ENCODE peak calls at places on chromosomes 6 and 20, in eight cellular contexts. V is pancreas, M is upper lobe of right lung, D is fibroblast of lung, O is heart right ventricle, K is OCI-LY7, B is Peyer's patch, N is K562. W is an unnamed sample. For H3K4me1 and H3K36me3, the result is how much of the 10 kb centered on the place peaks cover.

GRCh38 chr6:156396068-156396771 is 381.0 kb upstream of the ARID1B start:
- DNase-seq in V (no peak), M (no peak), D (no peak), O (no peak), K (peak), B (no peak), N (no peak), W (peak)

GRCh38 chr6:4943716-4944115 is 60.1 kb downstream of the RPP40 start:
- DNase-seq in V (no peak), M (no peak), D (no peak), O (no peak), K (no peak), B (no peak), N (no peak), W (no peak)

GRCh38 chr6:153956807-153957206 is 82.2 kb upstream of the OPRM1 start:
- DNase-seq in V (no peak), M (no peak), D (peak), O (no peak), K (no peak), B (no peak), N (no peak), W (no peak)

GRCh38 chr20:48823960-48824497 is 3.8 kb downstream of the PREX1 start:
- DNase-seq in V (no peak), M (no peak), D (peak), O (no peak), K (peak), B (no peak), N (no peak), W (peak)

GRCh38 chr20:33846291-33846916 is 35.3 kb downstream of the CHMP4B start:
- DNase-seq in V (no peak), M (no peak), D (peak), O (no peak), K (no peak), B (peak), N (peak), W (no peak)

GRCh38 chr6:16043171-16044142 is 85.4 kb upstream of the MYLIP start:
- DNase-seq in V (no peak), M (no peak), D (no peak), O (no peak), K (no peak), B (no peak), N (no peak), W (no peak)

GRCh38 chr6:26536571-26537159 is 1.5 kb upstream of the HMGN4 start:
- DNase-seq in V (no peak), M (no peak), D (peak), O (no peak), K (peak), B (no peak), N (no peak), W (peak)

GRCh38 chr20:34792687-34793363 is 32.6 kb downstream of the NCOA6 start:
- DNase-seq in V (no peak), M (no peak), D (no peak), O (no peak), K (no peak), B (no peak), N (no peak), W (no peak)

GRCh38 chr20:36575066-36575743 is 1.8 kb downstream of the TGIF2 start:
- DNase-seq in V (peak), M (peak), D (peak), O (peak), K (peak), B (peak), N (peak), W (no peak)

GRCh38 chr20:7984192-7984591 is 35.4 kb downstream of the TMX4 start:
- DNase-seq in V (no peak), M (no peak), D (no peak), O (no peak), K (no peak), B (no peak), N (no peak), W (no peak)

GRCh38 chr20:40678286-40678835 is 10.7 kb downstream of the MAFB start:
- DNase-seq in V (no peak), M (no peak), D (no peak), O (no peak), K (no peak), B (no peak), N (no peak), W (no peak)

GRCh38 chr6:149895702-149896310 is 2.1 kb downstream of the RAET1E start:
- DNase-seq in V (no peak), M (no peak), D (peak), O (peak), K (no peak), B (no peak), N (no peak), W (peak)

GRCh38 chr6:28488916-28489365 is 26.7 kb downstream of the GPX6 start:
- DNase-seq in V (no peak), M (no peak), D (peak), O (no peak), K (no peak), B (no peak), N (peak), W (peak)

GRCh38 chr20:20535051-20535450 is 167.1 kb downstream of the INSM1 start:
- DNase-seq in V (no peak), M (no peak), D (no peak), O (no peak), K (no peak), B (no peak), N (no peak), W (no peak)

GRCh38 chr6:37525460-37526357 is 26.0 kb upstream of the CCDC167 start:
- DNase-seq in V (no peak), M (no peak), D (peak), O (no peak), K (no peak), B (no peak), N (peak), W (no peak)

GRCh38 chr20:63520594-63520938 is at the start of gene PPDPF:
- DNase-seq in V (peak), M (peak), D (peak), O (peak), K (peak), B (peak), N (peak), W (peak)

GRCh38 chr20:16491277-16491912 is 81.9 kb downstream of the KIF16B start:
- DNase-seq in V (no peak), M (no peak), D (peak), O (no peak), K (no peak), B (peak), N (no peak), W (no peak)

GRCh38 chr6:40587240-40588069 is at the start of gene LRFN2:
- DNase-seq in V (peak), M (peak), D (peak), O (peak), K (no peak), B (peak), N (peak), W (no peak)

GRCh38 chr6:52371656-52372151 is 9.8 kb downstream of the PAQR8 start:
- DNase-seq in V (no peak), M (no peak), D (peak), O (no peak), K (no peak), B (no peak), N (no peak), W (no peak)

GRCh38 chr6:19782588-19782987 is 54.6 kb upstream of the ID4 start:
- DNase-seq in V (no peak), M (no peak), D (no peak), O (no peak), K (no peak), B (no peak), N (no peak), W (no peak)

GRCh38 chr6:51541847-51542246 is 545.6 kb downstream of the PKHD1 start:
- DNase-seq in V (no peak), M (no peak), D (no peak), O (no peak), K (no peak), B (no peak), N (no peak), W (no peak)

GRCh38 chr20:46642265-46642942 is 8.9 kb downstream of the SLC13A3 start:
- DNase-seq in V (no peak), M (no peak), D (no peak), O (no peak), K (no peak), B (no peak), N (no peak), W (no peak)

GRCh38 chr20:23116301-23117089 is 30.4 kb upstream of the CD93 start:
- DNase-seq in V (no peak), M (peak), D (peak), O (no peak), K (no peak), B (peak), N (no peak), W (no peak)

GRCh38 chr6:100344761-100345160 is 120.0 kb downstream of the SIM1 start:
- DNase-seq in V (no peak), M (no peak), D (peak), O (no peak), K (no peak), B (no peak), N (no peak), W (no peak)

GRCh38 chr6:111747791-111748190 is 125.5 kb downstream of the FYN start:
- DNase-seq in V (no peak), M (no peak), D (no peak), O (no peak), K (no peak), B (no peak), N (no peak), W (no peak)

GRCh38 chr6:154791561-154792317 is 58.5 kb downstream of the SCAF8 start:
- DNase-seq in V (no peak), M (no peak), D (peak), O (no peak), K (no peak), B (no peak), N (no peak), W (no peak)

GRCh38 chr6:123519191-123519510 is 117.6 kb downstream of the TRDN start:
- DNase-seq in V (no peak), M (no peak), D (no peak), O (peak), K (no peak), B (no peak), N (no peak), W (no peak)

GRCh38 chr20:25484911-25485511 is 77.5 kb downstream of the GINS1 start:
- DNase-seq in V (no peak), M (no peak), D (no peak), O (no peak), K (peak), B (no peak), N (no peak), W (peak)

GRCh38 chr6:24283043-24283985 is 74.5 kb downstream of the DCDC2 start:
- DNase-seq in V (peak), M (no peak), D (peak), O (peak), K (peak), B (no peak), N (peak), W (peak)

GRCh38 chr6:101386982-101387381 is 6.5 kb upstream of the GRIK2 start:
- DNase-seq in V (no peak), M (no peak), D (no peak), O (no peak), K (no peak), B (no peak), N (no peak), W (no peak)

GRCh38 chr6:149925253-149925973 is 2.5 kb upstream of the RAET1G start:
- DNase-seq in V (peak), M (peak), D (peak), O (peak), K (no peak), B (no peak), N (no peak), W (no peak)

GRCh38 chr6:129342243-129342642 is 367.7 kb downstream of the ARHGAP18 start:
- DNase-seq in V (no peak), M (no peak), D (no peak), O (no peak), K (no peak), B (no peak), N (no peak), W (no peak)

GRCh38 chr6:140043762-140044378 is 669.4 kb upstream of the CITED2 start:
- DNase-seq in V (no peak), M (no peak), D (peak), O (no peak), K (no peak), B (no peak), N (no peak), W (no peak)
- H3K27ac ChIP-seq in V (no peak), M (no peak), D (no peak), O (peak), K (no peak), B (peak), N (no peak), W (no peak)

GRCh38 chr6:167229586-167229985 is 61.5 kb upstream of the UNC93A start:
- DNase-seq in V (no peak), M (no peak), D (no peak), O (no peak), K (no peak), B (no peak), N (no peak), W (no peak)
- H3K4me1 ChIP-seq in V (under half), M (under half), D (under half), O (under half), K (under half), B (under half), N (under half), W (under half)

DNA sequence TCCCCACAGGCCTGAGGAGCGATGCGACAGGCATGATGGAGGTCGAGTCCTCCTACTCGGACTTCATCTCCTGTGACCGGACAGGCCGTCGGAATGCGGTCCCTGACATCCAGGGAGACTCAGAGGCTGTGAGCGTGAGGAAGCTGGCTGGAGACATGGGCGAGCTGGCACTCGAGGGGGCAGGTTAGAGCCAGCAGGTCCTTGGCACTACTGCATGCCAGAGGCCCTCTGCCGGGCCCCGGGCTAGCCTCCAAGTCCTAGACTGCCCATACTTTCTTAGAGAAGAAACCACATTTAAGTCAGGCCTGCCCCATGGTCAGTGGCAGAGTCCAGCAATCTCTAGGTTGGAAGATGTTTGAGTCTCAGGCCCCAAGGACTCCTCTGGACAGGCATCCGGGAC is 32.1 kb downstream of the PKIG start:
- DNase-seq in V (no peak), M (peak), D (no peak), O (peak), K (no peak), B (no peak), N (no peak), W (no peak)
- H3K36me3 ChIP-seq in V (under half), M (half or more), D (under half), O (half or more), K (half or more), B (under half), N (under half), W (under half)

GRCh38 chr6:85453490-85453889 is 3.6 kb downstream of the NT5E start:
- DNase-seq in V (no peak), M (no peak), D (no peak), O (no peak), K (peak), B (no peak), N (no peak), W (no peak)

GRCh38 chr6:85452441-85452881 is 2.6 kb downstream of the NT5E start:
- DNase-seq in V (no peak), M (no peak), D (peak), O (no peak), K (no peak), B (no peak), N (no peak), W (no peak)

GRCh38 chr6:85450578-85450884 is 648 bp downstream of the NT5E start:
- DNase-seq in V (no peak), M (no peak), D (peak), O (no peak), K (no peak), B (no peak), N (no peak), W (no peak)

GRCh38 chr6:85453052-85453451 is 3.2 kb downstream of the NT5E start:
- DNase-seq in V (no peak), M (no peak), D (no peak), O (no peak), K (no peak), B (no peak), N (no peak), W (no peak)

GRCh38 chr6:85451586-85452306 is 1.9 kb downstream of the NT5E start:
- DNase-seq in V (no peak), M (no peak), D (no peak), O (no peak), K (no peak), B (no peak), N (no peak), W (no peak)
- H3K27ac ChIP-seq in V (no peak), M (no peak), D (peak), O (peak), K (no peak), B (no peak), N (no peak), W (no peak)

GRCh38 chr6:7153807-7154206 is 46.0 kb downstream of the RREB1 start:
- DNase-seq in V (no peak), M (no peak), D (no peak), O (no peak), K (no peak), B (no peak), N (peak), W (peak)

GRCh38 chr6:7157752-7158616 is 50.2 kb downstream of the RREB1 start:
- DNase-seq in V (no peak), M (no peak), D (peak), O (no peak), K (no peak), B (no peak), N (no peak), W (no peak)

GRCh38 chr6:7156666-7157278 is 49.0 kb downstream of the RREB1 start:
- DNase-seq in V (no peak), M (no peak), D (peak), O (no peak), K (no peak), B (no peak), N (no peak), W (no peak)

GRCh38 chr6:7154341-7155139 is 46.8 kb downstream of the RREB1 start:
- DNase-seq in V (no peak), M (no peak), D (no peak), O (no peak), K (no peak), B (no peak), N (no peak), W (no peak)

GRCh38 chr6:7155871-7156579 is 48.3 kb downstream of the RREB1 start:
- DNase-seq in V (no peak), M (no peak), D (peak), O (no peak), K (peak), B (no peak), N (no peak), W (no peak)
- H3K4me1 ChIP-seq in V (under half), M (half or more), D (under half), O (half or more), K (under half), B (under half), N (half or more), W (under half)

GRCh38 chr20:56517641-56518040 is 6.9 kb upstream of the FAM209A start:
- DNase-seq in V (no peak), M (no peak), D (no peak), O (no peak), K (no peak), B (no peak), N (no peak), W (no peak)
- H3K36me3 ChIP-seq in V (under half), M (half or more), D (under half), O (half or more), K (half or more), B (half or more), N (half or more), W (half or more)

GRCh38 chr6:34099878-34100277 is 46.0 kb downstream of the GRM4 start:
- DNase-seq in V (no peak), M (no peak), D (no peak), O (no peak), K (no peak), B (no peak), N (no peak), W (no peak)

GRCh38 chr6:34096193-34096592 is 49.7 kb downstream of the GRM4 start:
- DNase-seq in V (no peak), M (no peak), D (no peak), O (no peak), K (no peak), B (no peak), N (no peak), W (no peak)

GRCh38 chr6:34100788-34101187 is 45.1 kb downstream of the GRM4 start:
- DNase-seq in V (no peak), M (no peak), D (no peak), O (no peak), K (no peak), B (no peak), N (no peak), W (no peak)

GRCh38 chr6:34095741-34096140 is 50.1 kb downstream of the GRM4 start:
- DNase-seq in V (no peak), M (no peak), D (no peak), O (no peak), K (no peak), B (no peak), N (no peak), W (no peak)

GRCh38 chr6:34098045-34098936 is 47.6 kb downstream of the GRM4 start:
- DNase-seq in V (no peak), M (no peak), D (no peak), O (no peak), K (no peak), B (no peak), N (no peak), W (no peak)
- H3K27ac ChIP-seq in V (no peak), M (no peak), D (no peak), O (no peak), K (no peak), B (no peak), N (no peak), W (no peak)

DNA sequence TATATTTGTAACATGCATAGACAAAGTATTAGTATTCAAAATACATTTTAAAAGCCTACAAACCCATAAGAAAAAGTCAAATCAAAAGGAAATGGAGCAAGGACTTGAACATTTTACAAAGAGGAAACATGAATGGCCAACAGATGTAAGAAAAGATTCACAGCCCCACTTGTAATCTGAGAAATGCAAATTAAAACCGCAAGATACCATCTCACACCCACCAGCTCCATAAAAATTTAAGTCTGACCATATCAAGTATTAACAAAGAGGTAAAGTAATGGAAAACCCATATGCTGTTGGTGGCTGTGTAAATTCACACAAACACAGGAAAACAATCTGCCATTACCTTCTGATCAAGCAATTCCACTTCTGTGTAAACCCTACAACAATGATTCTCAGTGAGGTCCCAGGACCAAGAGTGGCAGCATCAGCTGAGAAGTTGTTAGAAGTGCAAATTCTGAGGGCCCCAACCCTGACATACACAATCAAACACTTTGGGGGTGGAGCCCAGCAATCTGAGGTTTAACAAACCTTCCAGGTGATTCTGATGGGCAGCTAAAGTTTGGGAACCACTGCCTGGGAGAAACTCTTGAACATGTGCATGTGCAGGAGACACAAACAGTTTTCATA is 30.9 kb downstream of the BCL2L1 start:
- DNase-seq in V (no peak), M (no peak), D (peak), O (no peak), K (peak), B (no peak), N (no peak), W (no peak)
- H3K4me1 ChIP-seq in V (under half), M (under half), D (under half), O (half or more), K (half or more), B (under half), N (half or more), W (under half)

GRCh38 chr6:158519761-158520160 is 40.1 kb upstream of the TMEM181 start:
- DNase-seq in V (no peak), M (no peak), D (no peak), O (no peak), K (no peak), B (no peak), N (no peak), W (no peak)

GRCh38 chr6:158517038-158517437 is 42.9 kb upstream of the TMEM181 start:
- DNase-seq in V (no peak), M (no peak), D (no peak), O (no peak), K (no peak), B (no peak), N (no peak), W (no peak)

GRCh38 chr6:158517581-158517980 is 42.3 kb upstream of the TMEM181 start:
- DNase-seq in V (no peak), M (no peak), D (no peak), O (no peak), K (peak), B (no peak), N (no peak), W (no peak)

GRCh38 chr6:158518196-158519127 is 41.4 kb upstream of the TMEM181 start:
- DNase-seq in V (peak), M (no peak), D (peak), O (peak), K (peak), B (peak), N (peak), W (peak)

GRCh38 chr6:158519354-158519753 is 40.5 kb upstream of the TMEM181 start:
- DNase-seq in V (no peak), M (no peak), D (no peak), O (no peak), K (no peak), B (no peak), N (no peak), W (no peak)
- H3K36me3 ChIP-seq in V (under half), M (under half), D (under half), O (under half), K (under half), B (under half), N (under half), W (under half)